ENCODE peak calls at places on chromosomes 13 and 19, in six cellular contexts. N, W, L, I, M and F are unnamed samples.

GRCh38 chr19:17491287-17491686 is 20.2 kb upstream of the PGLS start:
- DNase-seq in N (no peak), W (no peak), L (no peak), I (no peak), M (no peak), F (no peak)

GRCh38 chr19:1018932-1019615 is 1.8 kb downstream of the TMEM259 start:
- DNase-seq in N (no peak), W (no peak), L (no peak), I (no peak), M (no peak), F (no peak)

GRCh38 chr19:44278181-44278690 is 18.6 kb downstream of the ZNF233 start:
- DNase-seq in N (no peak), W (no peak), L (no peak), I (peak), M (no peak), F (no peak)

GRCh38 chr13:51981355-51981754 is 29.9 kb downstream of the ATP7B start:
- DNase-seq in N (no peak), W (no peak), L (no peak), I (no peak), M (no peak), F (no peak)

GRCh38 chr13:45121421-45121820 is 1.1 kb downstream of the GTF2F2 start:
- DNase-seq in N (peak), W (peak), L (no peak), I (peak), M (no peak), F (no peak)

GRCh38 chr13:59300347-59301165 is 863.2 kb downstream of the DIAPH3 start:
- DNase-seq in N (peak), W (no peak), L (no peak), I (no peak), M (no peak), F (no peak)

GRCh38 chr13:43221611-43222010 is 198.2 kb downstream of the DNAJC15 start:
- DNase-seq in N (no peak), W (no peak), L (no peak), I (no peak), M (no peak), F (no peak)

GRCh38 chr13:98690348-98691041 is 62.0 kb downstream of the SLC15A1 start:
- DNase-seq in N (no peak), W (no peak), L (no peak), I (no peak), M (no peak), F (no peak)

GRCh38 chr19:3398114-3398899 is 31.9 kb downstream of the NFIC start:
- DNase-seq in N (no peak), W (no peak), L (no peak), I (no peak), M (peak), F (peak)

GRCh38 chr13:94550030-94550738 is 45.8 kb downstream of the TGDS start:
- DNase-seq in N (no peak), W (no peak), L (no peak), I (peak), M (no peak), F (peak)

GRCh38 chr19:58407658-58408151 is 744 bp upstream of the ZNF584 start:
- DNase-seq in N (peak), W (no peak), L (no peak), I (peak), M (no peak), F (no peak)

GRCh38 chr19:839146-839872 is 1.5 kb upstream of the PRTN3 start:
- DNase-seq in N (no peak), W (no peak), L (no peak), I (no peak), M (no peak), F (no peak)

GRCh38 chr13:48801255-48801654 is 147.5 kb downstream of the CYSLTR2 start:
- DNase-seq in N (no peak), W (no peak), L (no peak), I (peak), M (no peak), F (no peak)

GRCh38 chr19:22619932-22620331 is 14.2 kb upstream of the ZNF492 start:
- DNase-seq in N (no peak), W (no peak), L (no peak), I (no peak), M (no peak), F (no peak)

GRCh38 chr13:104008571-104009435 is 942.6 kb upstream of the SLC10A2 start:
- DNase-seq in N (no peak), W (no peak), L (no peak), I (peak), M (no peak), F (no peak)

GRCh38 chr19:6664916-6665315 is 5.0 kb downstream of the TNFSF14 start:
- DNase-seq in N (no peak), W (no peak), L (no peak), I (no peak), M (no peak), F (no peak)

GRCh38 chr19:29771708-29772415 is 39.9 kb upstream of the CCNE1 start:
- DNase-seq in N (peak), W (peak), L (peak), I (peak), M (peak), F (no peak)